ENCODE peak calls at places on chromosomes 3 and 15, in seven cellular contexts. U, C, A, W, H, Y and X are unnamed samples.

GRCh38 chr15:98800437-98801233 is 152.3 kb downstream of the IGF1R start:
- DNase-seq in Y (no peak), A (no peak), C (peak; percentile 46), H (no peak), U (peak; percentile 25), W (peak; percentile 61), X (peak; percentile 82)

GRCh38 chr15:44501768-44502366 is 35.1 kb upstream of the EIF3J start:
- DNase-seq in Y (no peak), W (peak; percentile 47), C (no peak), U (no peak), H (no peak), A (no peak), X (no peak)

GRCh38 chr15:75389791-75390382 is 21.5 kb upstream of the MAN2C1 start:
- DNase-seq in A (no peak), U (no peak), H (no peak), C (no peak), W (no peak), Y (no peak), X (no peak)

GRCh38 chr3:38968891-38969290 is 82.9 kb downstream of the SCN11A start:
- DNase-seq in Y (no peak), H (no peak), C (no peak), W (no peak), A (no peak), U (no peak), X (no peak)

GRCh38 chr3:185558395-185558794 is 6.0 kb upstream of the LIPH start:
- DNase-seq in W (no peak), U (no peak), C (no peak), Y (no peak), A (no peak), H (no peak), X (no peak)

GRCh38 chr15:47283231-47283630 is 434.1 kb upstream of the SEMA6D start:
- DNase-seq in A (no peak), H (no peak), W (no peak), Y (no peak), C (no peak), U (no peak), X (no peak)

GRCh38 chr3:144031938-144032337 is 60.3 kb downstream of the DIPK2A start:
- DNase-seq in C (no peak), H (no peak), W (peak; percentile 49), U (no peak), Y (no peak), A (peak; percentile 79), X (no peak)

GRCh38 chr15:79218588-79219200 is 63.8 kb upstream of the ANKRD34C start:
- DNase-seq in U (no peak), H (no peak), A (no peak), Y (no peak), C (no peak), W (peak; percentile 48), X (no peak)

GRCh38 chr3:182810574-182811268 is 17.4 kb downstream of the ATP11B start:
- DNase-seq in H (no peak), Y (no peak), C (no peak), U (no peak), A (no peak), W (no peak), X (no peak)

GRCh38 chr15:50905055-50905454 is 3.4 kb upstream of the AP4E1 start:
- DNase-seq in U (no peak), A (no peak), Y (no peak), W (no peak), C (no peak), H (no peak), X (no peak)

GRCh38 chr3:172562881-172563835 is 39.9 kb upstream of the TNFSF10 start:
- DNase-seq in C (no peak), W (peak; percentile 88), U (no peak), Y (no peak), A (no peak), H (no peak), X (no peak)

GRCh38 chr3:153399636-153400035 is 237.6 kb downstream of the RAP2B start:
- DNase-seq in H (no peak), U (no peak), Y (no peak), A (no peak), W (no peak), C (no peak), X (no peak)

GRCh38 chr3:22012471-22012870 is 261.5 kb upstream of the ZNF385D start:
- DNase-seq in H (no peak), U (no peak), A (no peak), Y (no peak), W (no peak), C (no peak), X (no peak)

GRCh38 chr3:197320582-197320981 is 22.2 kb upstream of the DLG1 start:
- DNase-seq in H (no peak), W (no peak), A (no peak), C (no peak), Y (no peak), U (no peak), X (no peak)

GRCh38 chr3:7536510-7536909 is 675.6 kb downstream of the GRM7 start:
- DNase-seq in W (no peak), A (no peak), Y (no peak), C (no peak), H (no peak), U (no peak), X (no peak)

GRCh38 chr3:164230385-164231094 is 847.8 kb downstream of the SI start:
- DNase-seq in Y (no peak), W (no peak), H (no peak), U (no peak), C (no peak), A (no peak), X (no peak)

GRCh38 chr3:100032262-100032661 is 82.0 kb downstream of the FILIP1L start:
- DNase-seq in H (no peak), U (no peak), Y (no peak), C (no peak), W (peak; percentile 28), A (no peak), X (no peak)

GRCh38 chr3:138227650-138228049 is 40.5 kb downstream of the ARMC8 start:
- DNase-seq in Y (no peak), H (no peak), U (no peak), C (no peak), W (no peak), A (no peak), X (no peak)

GRCh38 chr3:8442993-8443670 is 58.5 kb upstream of the LMCD1 start:
- DNase-seq in A (no peak), C (no peak), W (no peak), U (no peak), H (no peak), Y (no peak), X (no peak)